ENCODE peak calls at places on chromosomes 16 and 17, in six cellular contexts. W, A, Y, G, R and U are unnamed samples.
A peak's percentile ranks its signal among the peaks of the same experiment; 100 is the strongest.

GRCh38 chr16:4414187-4414909 is 2.0 kb downstream of the CORO7 start:
- DNase-seq in W (peak; percentile 98), A (no peak), Y (no peak), G (no peak), R (peak; percentile 89), U (peak; percentile 89)

GRCh38 chr17:82772026-82772425 is 20.2 kb downstream of the TBCD start:
- DNase-seq in W (no peak), A (no peak), Y (peak; percentile 71), G (no peak), R (no peak), U (no peak)

GRCh38 chr16:31527617-31528287 is at the start of gene AHSP:
- DNase-seq in W (no peak), A (no peak), Y (no peak), G (peak; percentile 78), R (no peak), U (no peak)

GRCh38 chr16:27579086-27579980 is 29.4 kb downstream of the KATNIP start:
- DNase-seq in W (no peak), A (no peak), Y (peak; percentile 89), G (no peak), R (no peak), U (no peak)

GRCh38 chr16:26550111-26550610 is 516.6 kb upstream of the C16orf82 start:
- DNase-seq in W (no peak), A (no peak), Y (no peak), G (no peak), R (no peak), U (no peak)

GRCh38 chr17:48579738-48580543 is 1.8 kb upstream of the HOXB4 start:
- DNase-seq in W (no peak), A (no peak), Y (no peak), G (peak; percentile 84), R (no peak), U (no peak)

GRCh38 chr17:17990282-17990681 is 17.6 kb downstream of the DRC3 start:
- DNase-seq in W (no peak), A (no peak), Y (no peak), G (no peak), R (no peak), U (no peak)

GRCh38 chr16:2270588-2271470 is 2.9 kb upstream of the RNPS1 start:
- DNase-seq in W (no peak), A (no peak), Y (no peak), G (no peak), R (no peak), U (no peak)

GRCh38 chr16:17847234-17847795 is 376.6 kb upstream of the XYLT1 start:
- DNase-seq in W (no peak), A (no peak), Y (no peak), G (no peak), R (no peak), U (no peak)

GRCh38 chr16:79698341-79698753 is 97.8 kb upstream of the MAF start:
- DNase-seq in W (no peak), A (no peak), Y (no peak), G (no peak), R (no peak), U (no peak)
- TF ChIP-seq TAF1 in W (no peak), A (no peak), Y (no peak), G (no peak), R (no peak), U (no peak)

DNA sequence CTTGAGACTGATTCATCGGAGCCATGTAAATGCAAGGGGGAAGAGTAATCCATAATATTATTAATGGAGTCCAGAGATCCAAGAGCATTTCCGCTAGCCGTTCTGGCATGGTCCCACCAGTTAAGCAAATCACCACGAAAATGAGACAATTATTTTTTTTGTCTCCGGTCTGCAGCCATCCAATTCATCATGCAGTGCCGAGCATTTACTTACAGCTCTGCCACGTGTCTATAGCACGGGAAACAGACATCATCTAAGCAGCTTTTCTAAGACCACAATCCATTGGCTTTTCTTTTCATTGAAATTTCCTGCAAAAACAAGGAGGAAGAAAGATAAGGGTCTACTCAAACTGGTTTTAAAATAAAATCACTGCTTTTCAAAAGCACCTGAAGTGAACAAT is 14.9 kb downstream of the CDH8 start:
- DNase-seq in W (no peak), A (no peak), Y (no peak), G (no peak), R (no peak), U (no peak)
- TF ChIP-seq POLR2A in W (no peak), A (no peak), Y (no peak), G (no peak), R (no peak), U (no peak)

GRCh38 chr16:73048292-73049050 is 543 bp upstream of the ZFHX3 start:
- DNase-seq in W (no peak), A (no peak), Y (peak; percentile 84), G (no peak), R (no peak), U (no peak)
- TF ChIP-seq POLR2AphosphoS5 in W (no peak), A (no peak), Y (peak; percentile 54), G (no peak), R (no peak), U (no peak)

GRCh38 chr17:76279742-76280287 is 14.7 kb downstream of the UBALD2 start:
- DNase-seq in W (no peak), A (no peak), Y (no peak), G (no peak), R (no peak), U (no peak)
- TF ChIP-seq TAF1 in W (no peak), A (no peak), Y (no peak), G (no peak), R (no peak), U (no peak)

DNA sequence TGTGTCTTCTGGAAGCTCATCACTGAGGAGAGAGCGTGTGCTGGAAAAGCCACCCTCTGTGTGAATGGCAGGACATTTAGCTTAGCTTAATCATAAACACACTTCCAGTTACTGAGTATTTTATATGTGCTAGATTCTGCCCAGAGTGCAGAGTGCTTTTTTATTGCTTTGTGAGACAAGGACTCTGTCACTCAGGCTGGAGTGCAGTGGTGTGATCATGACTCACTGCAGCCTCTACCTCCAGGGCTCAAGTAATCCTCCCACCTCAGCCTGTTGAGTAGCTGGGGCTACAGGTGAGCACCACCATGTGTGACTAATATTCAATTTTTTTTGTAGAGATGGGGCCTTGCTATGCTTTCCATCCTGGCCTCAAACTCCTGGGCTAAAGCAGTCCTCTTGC is 61.4 kb upstream of the IRX3 start:
- DNase-seq in W (no peak), A (no peak), Y (no peak), G (no peak), R (no peak), U (no peak)
- TF ChIP-seq POLR2A in W (no peak), A (no peak), Y (no peak), G (no peak), R (no peak), U (no peak)

GRCh38 chr16:51002889-51003490 is 148.1 kb downstream of the SALL1 start:
- DNase-seq in W (no peak), A (no peak), Y (peak; percentile 13), G (peak; percentile 15), R (no peak), U (no peak)
- TF ChIP-seq POLR2AphosphoS5 in W (no peak), A (no peak), Y (no peak), G (no peak), R (no peak), U (no peak)

GRCh38 chr17:42937712-42938596 is 26.3 kb downstream of the AARSD1 start:
- DNase-seq in W (no peak), A (peak; percentile 25), Y (peak; percentile 73), G (peak; percentile 73), R (peak; percentile 40), U (no peak)
- TF ChIP-seq TAF1 in W (no peak), A (no peak), Y (no peak), G (no peak), R (no peak), U (no peak)